ENCODE peak calls at places on chromosomes 6 and 20, in nine cellular contexts. Z is neural crest cell, N is adipocyte, V is HCEC 1CT, B is endothelial cell of umbilical vein, W is activated T-cell treated with anti-CD3 and anti-CD28 coated beads for 4 hours, E is mesenchymal stem cell, S is GM23248, T is fibroblast of the conjunctiva. H is an unnamed sample.

GRCh38 chr20:20363449-20364015 is 4.4 kb upstream of the INSM1 start:
- DNase-seq in Z (peak; percentile 9), N (no peak), V (no peak), B (no peak), W (no peak), E (no peak), S (no peak), T (no peak), H (no peak)

GRCh38 chr6:16819752-16820151 is 58.5 kb upstream of the ATXN1 start:
- DNase-seq in Z (no peak), N (peak; percentile 23), V (peak; percentile 21), B (peak; percentile 10), W (no peak), E (no peak), S (peak; percentile 34), T (no peak), H (peak; percentile 27)

GRCh38 chr20:4006640-4007039 is 8.7 kb downstream of the RNF24 start:
- DNase-seq in Z (no peak), N (peak; percentile 57), V (no peak), B (no peak), W (no peak), E (peak; percentile 21), S (peak; percentile 44), T (no peak), H (no peak)

GRCh38 chr6:100339574-100340255 is 125.0 kb downstream of the SIM1 start:
- DNase-seq in Z (no peak), N (no peak), V (no peak), B (no peak), W (no peak), E (no peak), S (no peak), T (no peak), H (no peak)

GRCh38 chr6:4805553-4806307 is 29.5 kb downstream of the CDYL start:
- DNase-seq in Z (peak; percentile 18), N (peak; percentile 58), V (peak; percentile 19), B (peak; percentile 41), W (no peak), E (no peak), S (peak; percentile 55), T (no peak), H (peak; percentile 48)

GRCh38 chr6:53410508-53411258 is 61.9 kb upstream of the ELOVL5 start:
- DNase-seq in Z (no peak), N (peak; percentile 47), V (peak; percentile 42), B (peak; percentile 56), W (peak; percentile 34), E (peak; percentile 46), S (peak; percentile 67), T (peak; percentile 8), H (peak; percentile 51)

GRCh38 chr6:26104457-26105108 is 17.4 kb downstream of the HFE start:
- DNase-seq in Z (no peak), N (no peak), V (no peak), B (no peak), W (no peak), E (no peak), S (no peak), T (no peak), H (no peak)

GRCh38 chr6:117440558-117441525 is 15.1 kb upstream of the ROS1 start:
- DNase-seq in Z (no peak), N (peak; percentile 82), V (peak; percentile 99), B (no peak), W (no peak), E (peak; percentile 89), S (peak; percentile 98), T (peak; percentile 79), H (peak; percentile 91)

GRCh38 chr6:104881964-104882668 is 22.4 kb upstream of the HACE1 start:
- DNase-seq in Z (no peak), N (no peak), V (no peak), B (no peak), W (no peak), E (no peak), S (no peak), T (no peak), H (no peak)

GRCh38 chr6:134449781-134450180 is 131.9 kb upstream of the SGK1 start:
- DNase-seq in Z (no peak), N (no peak), V (no peak), B (no peak), W (no peak), E (no peak), S (peak; percentile 17), T (no peak), H (no peak)

GRCh38 chr20:62339647-62340062 is 27.5 kb downstream of the LAMA5 start:
- DNase-seq in Z (no peak), N (no peak), V (no peak), B (no peak), W (no peak), E (no peak), S (no peak), T (no peak), H (no peak)

GRCh38 chr6:13487122-13488014 is at the start of gene GFOD1:
- DNase-seq in Z (peak; percentile 70), N (peak; percentile 88), V (peak; percentile 88), B (peak; percentile 84), W (peak; percentile 57), E (peak; percentile 88), S (peak; percentile 91), T (peak; percentile 57), H (peak; percentile 86)

GRCh38 chr6:146544783-146545182 is 1.1 kb downstream of the RAB32 start:
- DNase-seq in Z (no peak), N (peak; percentile 43), V (no peak), B (peak; percentile 16), W (no peak), E (peak; percentile 39), S (peak; percentile 56), T (no peak), H (no peak)

GRCh38 chr20:36313476-36313875 is 7.3 kb downstream of the DLGAP4 start:
- DNase-seq in Z (no peak), N (no peak), V (no peak), B (no peak), W (no peak), E (no peak), S (no peak), T (no peak), H (no peak)

GRCh38 chr6:157669747-157670216 is 153.3 kb upstream of the SNX9 start:
- DNase-seq in Z (peak; percentile 46), N (peak; percentile 88), V (peak; percentile 75), B (peak; percentile 60), W (no peak), E (peak; percentile 66), S (peak; percentile 94), T (peak; percentile 73), H (peak; percentile 84)

GRCh38 chr6:13229205-13230085 is 98.9 kb downstream of the TBC1D7 start:
- DNase-seq in Z (no peak), N (no peak), V (no peak), B (no peak), W (no peak), E (no peak), S (no peak), T (no peak), H (peak; percentile 5)

GRCh38 chr6:75516757-75517156 is 23.2 kb upstream of the FILIP1 start:
- DNase-seq in Z (no peak), N (no peak), V (no peak), B (no peak), W (no peak), E (no peak), S (no peak), T (no peak), H (no peak)